ENCODE peak calls at places on chromosomes 6 and 20, in five cellular contexts. Y is cardiac fibroblast, N is upper lobe of left lung, C is RWPE1, A is MM.1S. L is an unnamed sample.

GRCh38 chr20:25077610-25078169 is 4.3 kb downstream of the VSX1 start:
- DNase-seq in N (peak), Y (peak), C (no peak), A (no peak), L (no peak)

GRCh38 chr6:21277601-21278043 is 315.9 kb upstream of the SOX4 start:
- DNase-seq in N (no peak), Y (no peak), C (peak), A (no peak), L (no peak)

GRCh38 chr20:50788045-50788867 is 6.6 kb upstream of the BCAS4 start:
- DNase-seq in A (no peak), N (no peak), C (peak), Y (peak), L (no peak)

GRCh38 chr20:51763965-51764602 is 4.1 kb downstream of the ATP9A start:
- DNase-seq in Y (peak), A (no peak), N (no peak), C (no peak), L (no peak)

GRCh38 chr6:5584072-5584471 is 322.8 kb downstream of the FARS2 start:
- DNase-seq in N (no peak), A (no peak), C (no peak), Y (peak), L (no peak)

GRCh38 chr6:14673201-14673600 is 555.6 kb downstream of the CD83 start:
- DNase-seq in A (no peak), N (no peak), C (no peak), Y (peak), L (no peak)

GRCh38 chr6:25449774-25450173 is 170.6 kb downstream of the CARMIL1 start:
- DNase-seq in N (no peak), Y (no peak), C (no peak), A (no peak), L (no peak)

GRCh38 chr20:58202039-58202438 is 26.4 kb downstream of the ANKRD60 start:
- DNase-seq in A (no peak), N (no peak), C (no peak), Y (no peak), L (no peak)

GRCh38 chr6:157223486-157223885 is 99.8 kb downstream of the TMEM242 start:
- DNase-seq in A (no peak), Y (no peak), N (no peak), C (no peak), L (no peak)

GRCh38 chr20:59598625-59599310 is 5.6 kb upstream of the PHACTR3 start:
- DNase-seq in Y (peak), C (peak), A (peak), N (peak), L (peak)

GRCh38 chr6:109095821-109096084 is 446 bp downstream of the CEP57L1 start:
- DNase-seq in Y (no peak), N (no peak), C (no peak), A (no peak), L (no peak)

GRCh38 chr6:110703010-110703905 is 112.0 kb downstream of the CDK19 start:
- DNase-seq in C (no peak), Y (peak), A (no peak), N (no peak), L (no peak)

GRCh38 chr6:16712250-16712930 is 48.9 kb downstream of the ATXN1 start:
- DNase-seq in A (no peak), N (no peak), C (no peak), Y (no peak), L (no peak)

GRCh38 chr6:31401403-31401802 is 2.0 kb upstream of the MICA start:
- DNase-seq in A (no peak), C (peak), Y (peak), N (peak), L (no peak)

GRCh38 chr6:21665436-21666199 is 72.1 kb downstream of the SOX4 start:
- DNase-seq in Y (peak), A (no peak), C (no peak), N (no peak), L (peak)

GRCh38 chr6:119426619-119427018 is 77.1 kb upstream of the MAN1A1 start:
- DNase-seq in C (no peak), N (no peak), Y (peak), A (no peak), L (no peak)

GRCh38 chr6:132708771-132709170 is 5.1 kb downstream of the VNN1 start:
- DNase-seq in A (no peak), Y (no peak), C (no peak), N (no peak), L (no peak)

GRCh38 chr20:31497838-31498540 is 16.3 kb upstream of the HM13 start:
- DNase-seq in C (no peak), A (no peak), Y (peak), N (no peak), L (no peak)

GRCh38 chr20:19793716-19794115 is 35.7 kb downstream of the RIN2 start:
- DNase-seq in N (no peak), C (no peak), Y (no peak), A (no peak), L (no peak)

GRCh38 chr6:52409499-52409898 is 10.6 kb upstream of the EFHC1 start:
- DNase-seq in A (no peak), N (no peak), C (no peak), Y (peak), L (no peak)

GRCh38 chr20:22456109-22456508 is 128.3 kb downstream of the FOXA2 start:
- DNase-seq in A (no peak), N (no peak), C (no peak), Y (no peak), L (no peak)

GRCh38 chr6:71126506-71126905 is 162.1 kb upstream of the OGFRL1 start:
- DNase-seq in A (no peak), Y (no peak), C (no peak), N (no peak), L (no peak)

GRCh38 chr6:6752129-6752528 is 163.6 kb downstream of the LY86 start:
- DNase-seq in N (no peak), A (no peak), C (no peak), Y (no peak), L (no peak)

GRCh38 chr6:156864557-156864956 is 87.4 kb downstream of the ARID1B start:
- DNase-seq in A (no peak), N (no peak), C (no peak), Y (peak), L (no peak)

GRCh38 chr20:53708129-53708968 is 114.7 kb upstream of the ZNF217 start:
- DNase-seq in N (no peak), A (peak), C (no peak), Y (peak), L (no peak)

GRCh38 chr6:29828471-29828797 is 809 bp downstream of the HLA-G start:
- DNase-seq in A (no peak), Y (no peak), C (no peak), N (no peak), L (no peak)

GRCh38 chr6:67630146-67630545 is 1004.9 kb upstream of the ADGRB3 start:
- DNase-seq in Y (peak), N (no peak), C (peak), A (peak), L (no peak)

GRCh38 chr6:51996296-51996947 is 91.0 kb downstream of the PKHD1 start:
- DNase-seq in A (no peak), Y (no peak), N (no peak), C (no peak), L (no peak)

GRCh38 chr6:149493697-149494334 is 9.0 kb upstream of the ZC3H12D start:
- DNase-seq in Y (no peak), N (no peak), C (no peak), A (no peak), L (no peak)

GRCh38 chr6:85449388-85449817 is 480 bp upstream of the NT5E start:
- DNase-seq in N (no peak), A (peak), Y (peak), C (peak), L (no peak)

GRCh38 chr20:50266293-50267040 is 75.8 kb downstream of the CEBPB start:
- DNase-seq in Y (no peak), N (no peak), C (no peak), A (no peak), L (no peak)

GRCh38 chr20:63158352-63158751 is 57.6 kb downstream of the YTHDF1 start:
- DNase-seq in C (no peak), Y (no peak), A (no peak), N (no peak), L (no peak)

GRCh38 chr20:19071902-19072498 is 140.4 kb upstream of the SLC24A3 start:
- DNase-seq in A (no peak), C (no peak), N (no peak), Y (no peak), L (no peak)

GRCh38 chr20:63015665-63016361 is 9.0 kb upstream of the BHLHE23 start:
- DNase-seq in Y (no peak), A (no peak), N (no peak), C (no peak), L (no peak)

GRCh38 chr6:82178084-82178758 is 69.3 kb downstream of the IBTK start:
- DNase-seq in Y (peak), N (no peak), C (no peak), A (no peak), L (no peak)

GRCh38 chr20:39676857-39677351 is 714.8 kb downstream of the DHX35 start:
- DNase-seq in Y (peak), C (no peak), N (no peak), A (peak), L (no peak)
- TF ChIP-seq CTCF in Y (peak), C (no peak), N (no peak), A (no peak), L (peak)

GRCh38 chr6:34560366-34561226 is 4.5 kb upstream of the SPDEF start:
- DNase-seq in C (no peak), A (no peak), Y (peak), N (peak), L (no peak)
- TF ChIP-seq CTCF in C (no peak), A (no peak), Y (no peak), N (no peak), L (no peak)

DNA sequence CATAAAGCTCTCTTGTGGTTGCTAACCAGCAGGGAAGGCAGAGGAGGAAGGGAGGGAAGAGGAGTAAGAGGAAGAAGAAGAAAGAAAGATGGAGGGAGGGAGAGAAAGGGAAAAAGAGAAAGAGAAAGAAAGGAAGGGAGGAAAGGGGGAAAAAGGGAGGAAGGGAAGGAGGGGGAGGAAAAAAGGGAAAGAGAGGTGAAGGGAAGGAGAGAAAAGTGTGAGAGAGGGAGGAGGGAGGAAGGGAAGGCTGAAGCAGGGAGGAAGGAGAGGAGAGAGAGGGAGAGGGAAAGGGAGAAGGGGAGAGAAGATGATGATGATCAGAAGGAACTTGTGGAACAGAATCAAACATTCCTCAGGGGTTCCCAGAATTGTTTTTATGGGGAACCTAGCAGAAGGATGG is 57.5 kb upstream of the TOX2 start:
- DNase-seq in C (no peak), A (no peak), Y (no peak), N (no peak), L (no peak)
- TF ChIP-seq CTCF in C (no peak), A (no peak), Y (no peak), N (no peak), L (no peak)

DNA sequence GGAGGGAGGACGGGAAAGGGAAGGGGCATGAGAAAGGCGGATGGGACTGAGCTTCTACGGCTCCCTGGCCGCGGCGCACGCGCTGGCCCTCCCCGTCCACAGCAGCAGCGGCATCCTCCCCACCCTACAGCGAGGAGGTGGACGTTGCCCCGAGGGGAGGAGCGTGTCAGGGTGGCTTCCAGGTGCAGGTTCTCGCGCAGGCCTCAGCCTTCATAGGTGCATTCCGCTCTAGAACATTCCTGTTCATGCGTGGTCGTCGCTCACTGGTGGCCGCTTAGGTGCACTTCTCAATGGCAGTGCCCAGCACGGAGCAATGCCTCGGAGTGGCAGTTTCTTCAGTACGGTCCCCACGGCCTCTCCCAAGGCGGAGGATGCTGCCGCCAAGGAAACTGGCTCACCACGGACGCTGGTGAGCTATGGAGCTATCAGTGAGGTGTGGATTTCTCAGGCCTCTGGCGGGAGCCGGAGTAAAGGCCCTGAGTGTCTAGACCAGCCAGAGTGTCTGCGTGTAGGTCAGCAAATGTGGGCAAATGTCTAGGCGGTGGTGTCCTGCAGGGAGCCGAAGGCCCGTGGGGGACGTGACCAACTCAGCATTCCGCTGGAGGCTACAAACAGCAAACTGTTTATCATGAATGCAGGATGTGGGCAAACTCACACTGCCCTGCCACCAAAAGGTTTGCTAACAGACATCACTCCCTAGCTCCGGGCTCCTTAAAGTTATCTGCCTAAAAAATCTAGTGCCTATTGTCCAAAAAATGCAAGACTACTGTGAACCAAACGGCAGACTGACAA is 29.4 kb upstream of the AFDN start:
- DNase-seq in A (no peak), C (no peak), N (no peak), Y (no peak), L (no peak)
- TF ChIP-seq CTCF in A (no peak), C (no peak), N (no peak), Y (no peak), L (no peak)

GRCh38 chr20:43923917-43924316 is 9.3 kb downstream of the TOX2 start:
- DNase-seq in N (no peak), C (no peak), A (no peak), Y (no peak), L (no peak)

GRCh38 chr20:43926691-43927090 is 12.0 kb downstream of the TOX2 start:
- DNase-seq in Y (no peak), A (no peak), N (no peak), C (no peak), L (no peak)

GRCh38 chr20:43926287-43926686 is 11.6 kb downstream of the TOX2 start:
- DNase-seq in C (no peak), Y (no peak), N (no peak), A (no peak), L (no peak)

GRCh38 chr20:43925215-43925614 is 10.6 kb downstream of the TOX2 start:
- DNase-seq in N (no peak), Y (no peak), C (no peak), A (no peak), L (no peak)

DNA sequence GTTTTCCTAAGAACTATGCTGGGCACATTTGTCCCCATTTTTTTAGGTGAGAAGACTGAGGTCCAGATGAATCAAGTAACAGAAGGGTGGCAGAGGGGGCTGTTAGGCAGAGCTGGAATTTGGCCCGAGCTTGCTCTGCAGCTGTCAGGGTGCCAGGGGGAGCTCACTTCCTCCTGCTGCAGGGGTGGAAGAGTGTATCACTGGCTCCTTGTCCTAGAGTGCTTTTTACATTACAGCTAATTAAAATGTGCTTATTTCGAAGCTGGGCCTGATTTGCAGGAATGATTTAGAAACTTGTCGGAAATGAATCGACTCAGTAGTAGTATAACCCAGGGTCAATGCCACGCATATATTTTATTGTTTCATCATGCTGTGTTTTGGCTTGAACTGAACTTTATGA is 11.1 kb downstream of the TOX2 start:
- DNase-seq in N (no peak), C (no peak), Y (peak), A (no peak), L (no peak)
- TF ChIP-seq CTCF in N (no peak), C (no peak), Y (no peak), A (no peak), L (no peak)

GRCh38 chr6:37078814-37079213 is 73.4 kb downstream of the FGD2 start:
- DNase-seq in C (no peak), Y (peak), N (no peak), A (no peak), L (no peak)

GRCh38 chr6:37072526-37072925 is 67.1 kb downstream of the FGD2 start:
- DNase-seq in C (no peak), A (peak), N (no peak), Y (no peak), L (no peak)

GRCh38 chr6:37069639-37070038 is 64.2 kb downstream of the FGD2 start:
- DNase-seq in C (no peak), A (no peak), N (no peak), Y (no peak), L (no peak)

GRCh38 chr6:37077459-37078296 is 72.2 kb downstream of the FGD2 start:
- DNase-seq in A (no peak), C (peak), Y (peak), N (peak), L (no peak)

GRCh38 chr6:37074053-37074827 is 68.8 kb downstream of the FGD2 start:
- DNase-seq in A (no peak), Y (peak), N (no peak), C (no peak), L (no peak)
- TF ChIP-seq CTCF in A (no peak), Y (no peak), N (no peak), C (no peak), L (no peak)

GRCh38 chr20:12395404-12396159 is 477.9 kb downstream of the BTBD3 start:
- DNase-seq in Y (no peak), N (no peak), A (no peak), C (no peak), L (no peak)

GRCh38 chr20:12391099-12391498 is 473.4 kb downstream of the BTBD3 start:
- DNase-seq in A (no peak), C (no peak), N (no peak), Y (no peak), L (no peak)

DNA sequence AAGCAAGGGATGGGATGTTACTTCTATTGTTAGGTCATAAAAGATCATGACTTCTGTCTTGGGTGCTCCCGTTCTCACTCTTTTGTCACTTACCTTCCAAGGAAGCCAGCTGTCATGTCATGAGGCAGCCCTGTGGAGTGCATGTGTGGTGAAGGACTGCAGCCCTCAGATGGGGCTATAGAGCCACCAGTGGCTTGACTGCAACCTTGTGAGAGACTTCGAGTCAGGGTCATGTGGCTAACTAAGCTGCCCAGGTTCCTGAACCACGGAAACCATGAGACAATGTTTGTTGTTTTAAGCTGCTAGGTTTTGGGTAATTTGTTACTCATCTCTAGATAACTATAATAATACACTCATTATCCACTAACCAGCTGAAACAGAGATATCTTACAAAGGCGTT is 477.1 kb downstream of the BTBD3 start:
- DNase-seq in Y (no peak), C (no peak), A (peak), N (no peak), L (no peak)
- TF ChIP-seq CTCF in Y (no peak), C (no peak), A (peak), N (no peak), L (no peak)

GRCh38 chr6:8707369-8707768 is 272.0 kb upstream of the SLC35B3 start:
- DNase-seq in N (no peak), Y (no peak), C (no peak), A (no peak), L (no peak)

GRCh38 chr6:8705435-8706020 is 270.2 kb upstream of the SLC35B3 start:
- DNase-seq in Y (no peak), N (no peak), A (no peak), C (no peak), L (no peak)

GRCh38 chr6:8703059-8703458 is 267.7 kb upstream of the SLC35B3 start:
- DNase-seq in Y (no peak), C (no peak), A (no peak), N (no peak), L (no peak)

GRCh38 chr6:8710668-8711431 is 275.5 kb upstream of the SLC35B3 start:
- DNase-seq in Y (no peak), N (no peak), C (no peak), A (no peak), L (no peak)

DNA sequence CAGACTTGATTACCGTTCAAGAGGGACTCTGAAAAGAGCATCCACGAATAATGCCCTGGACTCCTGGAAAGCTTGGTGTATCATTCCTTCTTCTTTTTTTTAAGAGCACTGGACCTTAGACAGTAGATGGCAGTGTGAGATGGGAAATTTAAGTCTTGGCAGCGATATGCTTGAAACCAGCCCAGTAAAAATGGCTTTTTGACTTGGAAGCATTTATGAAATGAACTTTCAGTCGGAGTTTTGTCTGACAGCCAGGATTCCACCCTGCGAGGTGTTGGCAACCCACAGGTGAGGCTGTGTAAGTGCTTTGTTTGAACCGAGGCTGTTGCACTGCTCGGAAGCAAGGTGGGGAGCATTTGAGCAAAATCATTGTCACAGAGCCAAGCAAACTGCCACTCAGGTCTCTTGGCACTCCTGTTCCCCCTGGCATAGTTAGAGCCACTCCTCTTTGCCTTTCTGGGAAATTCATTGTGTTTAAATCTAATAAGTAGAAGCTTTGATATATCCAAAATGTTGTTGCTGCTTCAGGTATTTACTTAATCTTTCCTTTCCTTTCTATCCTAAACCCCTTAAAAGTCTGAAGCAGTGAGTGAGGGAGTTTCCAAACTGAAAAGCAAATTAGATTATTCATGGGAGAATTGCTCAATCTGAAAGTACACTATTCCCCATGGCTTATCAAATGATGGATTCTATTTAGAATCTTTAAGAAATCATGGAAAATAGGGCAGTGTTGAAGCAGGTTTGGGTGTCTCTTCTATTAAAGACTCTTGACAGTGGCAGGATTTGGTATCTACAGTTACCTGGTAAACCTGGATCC is 272.8 kb upstream of the SLC35B3 start:
- DNase-seq in Y (peak), C (peak), A (peak), N (peak), L (no peak)
- TF ChIP-seq CTCF in Y (no peak), C (peak), A (peak), N (peak), L (peak)

L was measured in progenitor cell of endocrine pancreas.